ENCODE peak calls at places on chromosomes 5 and 9, in ten cellular contexts. Y, N, D, J, L, X, M, T, P and O are unnamed samples.
A peak's percentile ranks its signal among the peaks of the same experiment; 100 is the strongest.

GRCh38 chr9:126366366-126367011 is 39.9 kb downstream of the MVB12B start:
- DNase-seq in Y (no peak), N (no peak), D (no peak), J (no peak), L (peak; percentile 67), X (no peak), M (no peak), T (no peak), P (no peak), O (no peak)

GRCh38 chr9:80504525-80505235 is 932.9 kb downstream of the TLE4 start:
- DNase-seq in Y (no peak), N (no peak), D (no peak), J (no peak), L (no peak), X (no peak), M (no peak), T (no peak), P (no peak), O (no peak)

GRCh38 chr5:143030349-143030748 is 260.2 kb downstream of the ARHGAP26 start:
- DNase-seq in Y (no peak), N (no peak), D (no peak), J (no peak), L (no peak), X (no peak), M (peak; percentile 26), T (no peak), P (no peak), O (no peak)

GRCh38 chr5:150624334-150625163 is 15.9 kb upstream of the SYNPO start:
- DNase-seq in Y (no peak), N (peak; percentile 71), D (no peak), J (peak; percentile 48), L (no peak), X (no peak), M (peak; percentile 22), T (peak; percentile 48), P (peak; percentile 22), O (no peak)

GRCh38 chr9:98381311-98382103 is 126.1 kb upstream of the TBC1D2 start:
- DNase-seq in Y (no peak), N (no peak), D (no peak), J (no peak), L (no peak), X (no peak), M (no peak), T (no peak), P (no peak), O (no peak)

GRCh38 chr9:107639426-107639825 is 149.9 kb upstream of the KLF4 start:
- DNase-seq in Y (no peak), N (no peak), D (no peak), J (no peak), L (no peak), X (no peak), M (no peak), T (no peak), P (no peak), O (no peak)

GRCh38 chr9:86660146-86660545 is 287.2 kb downstream of the GAS1 start:
- DNase-seq in Y (no peak), N (no peak), D (no peak), J (no peak), L (no peak), X (no peak), M (no peak), T (no peak), P (no peak), O (no peak)

GRCh38 chr5:177404641-177405134 is 4.2 kb upstream of the PFN3 start:
- DNase-seq in Y (no peak), N (no peak), D (peak; percentile 11), J (no peak), L (no peak), X (no peak), M (no peak), T (no peak), P (no peak), O (no peak)

GRCh38 chr5:103755974-103756373 is 193.4 kb upstream of the NUDT12 start:
- DNase-seq in Y (no peak), N (no peak), D (no peak), J (no peak), L (no peak), X (no peak), M (no peak), T (no peak), P (no peak), O (no peak)

GRCh38 chr5:78647411-78647818 is 1.2 kb downstream of the LHFPL2 start:
- DNase-seq in Y (no peak), N (no peak), D (no peak), J (no peak), L (peak; percentile 26), X (peak; percentile 66), M (no peak), T (peak; percentile 14), P (peak; percentile 10), O (peak; percentile 29)

GRCh38 chr9:89078860-89079259 is 87.6 kb downstream of the S1PR3 start:
- DNase-seq in Y (no peak), N (no peak), D (no peak), J (no peak), L (no peak), X (no peak), M (no peak), T (no peak), P (no peak), O (no peak)

GRCh38 chr5:15718411-15719178 is 218.6 kb downstream of the FBXL7 start:
- DNase-seq in Y (no peak), N (no peak), D (no peak), J (no peak), L (no peak), X (no peak), M (no peak), T (no peak), P (no peak), O (no peak)

GRCh38 chr9:129487307-129487657 is 133.6 kb downstream of the C9orf50 start:
- DNase-seq in Y (no peak), N (no peak), D (no peak), J (no peak), L (no peak), X (no peak), M (no peak), T (no peak), P (no peak), O (no peak)

GRCh38 chr9:115211413-115212204 is 93.7 kb upstream of the TNC start:
- DNase-seq in Y (no peak), N (no peak), D (no peak), J (no peak), L (no peak), X (no peak), M (no peak), T (no peak), P (no peak), O (peak; percentile 75)

GRCh38 chr5:39658861-39659260 is 234.1 kb upstream of the DAB2 start:
- DNase-seq in Y (no peak), N (no peak), D (no peak), J (no peak), L (no peak), X (no peak), M (no peak), T (no peak), P (no peak), O (no peak)

GRCh38 chr5:107564896-107565295 is 105.8 kb downstream of the EFNA5 start:
- DNase-seq in Y (no peak), N (no peak), D (no peak), J (no peak), L (no peak), X (no peak), M (no peak), T (no peak), P (no peak), O (no peak)

GRCh38 chr9:37760416-37761165 is 7.0 kb downstream of the TRMT10B start:
- DNase-seq in Y (no peak), N (no peak), D (no peak), J (no peak), L (no peak), X (no peak), M (no peak), T (no peak), P (no peak), O (peak; percentile 39)

GRCh38 chr9:133572821-133573361 is 36.3 kb downstream of the FAM163B start:
- DNase-seq in Y (no peak), N (peak; percentile 77), D (peak; percentile 75), J (no peak), L (peak; percentile 60), X (no peak), M (no peak), T (peak; percentile 56), P (no peak), O (no peak)

GRCh38 chr9:31210982-31211570 is 1173.4 kb upstream of the ACO1 start:
- DNase-seq in Y (peak; percentile 49), N (no peak), D (no peak), J (no peak), L (no peak), X (no peak), M (no peak), T (peak; percentile 8), P (peak; percentile 0), O (no peak)

GRCh38 chr5:156819967-156820581 is 30.0 kb upstream of the PPP1R2B start:
- DNase-seq in Y (no peak), N (no peak), D (no peak), J (no peak), L (no peak), X (no peak), M (no peak), T (no peak), P (no peak), O (no peak)

GRCh38 chr5:178532666-178533065 is 57.5 kb downstream of the COL23A1 start:
- DNase-seq in Y (no peak), N (no peak), D (no peak), J (no peak), L (no peak), X (no peak), M (no peak), T (no peak), P (no peak), O (no peak)

GRCh38 chr9:72150172-72150571 is 932 bp downstream of the GDA start:
- DNase-seq in Y (no peak), N (no peak), D (no peak), J (no peak), L (no peak), X (peak; percentile 61), M (no peak), T (no peak), P (no peak), O (no peak)

GRCh38 chr5:140153255-140153654 is 21.7 kb upstream of the CYSTM1 start:
- DNase-seq in Y (no peak), N (no peak), D (no peak), J (no peak), L (no peak), X (no peak), M (no peak), T (no peak), P (no peak), O (no peak)

GRCh38 chr9:35748239-35748857 is 680 bp downstream of the GBA2 start:
- DNase-seq in Y (no peak), N (no peak), D (no peak), J (no peak), L (no peak), X (peak; percentile 31), M (no peak), T (no peak), P (no peak), O (no peak)

GRCh38 chr5:123844873-123845272 is 332.9 kb downstream of the CSNK1G3 start:
- DNase-seq in Y (no peak), N (no peak), D (no peak), J (no peak), L (no peak), X (no peak), M (no peak), T (no peak), P (no peak), O (no peak)

GRCh38 chr5:169728-170094 is 21.6 kb upstream of the LRRC14B start:
- DNase-seq in Y (peak; percentile 40), N (no peak), D (no peak), J (no peak), L (no peak), X (no peak), M (no peak), T (no peak), P (no peak), O (no peak)

GRCh38 chr5:5432020-5432707 is 9.7 kb downstream of the ICE1 start:
- DNase-seq in Y (no peak), N (no peak), D (no peak), J (no peak), L (no peak), X (no peak), M (no peak), T (no peak), P (no peak), O (no peak)

GRCh38 chr9:20292002-20292401 is 330.3 kb downstream of the MLLT3 start:
- DNase-seq in Y (no peak), N (no peak), D (no peak), J (no peak), L (no peak), X (peak; percentile 31), M (no peak), T (no peak), P (no peak), O (peak; percentile 12)